ENCODE peak calls at places on chromosomes 1 and 21, in ten cellular contexts. G, R, P, H, E, A, O, K, Y and C are unnamed samples.

GRCh38 chr1:114002492-114003290 is 23.4 kb downstream of the OLFML3 start:
- DNase-seq in R (peak; percentile 82), A (no peak), E (no peak), G (no peak), P (peak; percentile 50), H (no peak), O (no peak), Y (peak; percentile 72), K (no peak), C (peak; percentile 66)

GRCh38 chr1:13700521-13701273 is 709 bp downstream of the PRDM2 start:
- DNase-seq in A (peak; percentile 46), Y (peak; percentile 67), G (peak; percentile 19), R (peak; percentile 30), P (no peak), H (peak; percentile 3), K (no peak), E (no peak), O (peak; percentile 49), C (peak; percentile 38)

GRCh38 chr1:116762281-116762680 is 8.1 kb downstream of the CD2 start:
- DNase-seq in A (no peak), P (no peak), Y (no peak), G (no peak), O (no peak), H (no peak), R (no peak), K (no peak), E (no peak), C (no peak)

GRCh38 chr21:34126691-34127090 is 53.3 kb downstream of the MRPS6 start:
- DNase-seq in K (no peak), E (no peak), Y (no peak), A (no peak), R (peak; percentile 33), G (peak; percentile 93), H (peak; percentile 23), O (no peak), P (peak; percentile 61), C (no peak)

GRCh38 chr1:172720325-172720724 is 61.4 kb downstream of the FASLG start:
- DNase-seq in G (no peak), R (no peak), A (no peak), H (no peak), O (no peak), K (no peak), P (no peak), Y (no peak), E (no peak), C (peak; percentile 84)

GRCh38 chr1:109620396-109620817 is 770 bp downstream of the AMPD2 start:
- DNase-seq in G (peak; percentile 30), Y (peak; percentile 65), R (peak; percentile 79), A (peak; percentile 67), E (no peak), O (peak; percentile 65), P (peak; percentile 65), H (peak; percentile 59), K (no peak), C (peak; percentile 54)

GRCh38 chr1:30375156-30375555 is 348.2 kb downstream of the MATN1 start:
- DNase-seq in K (no peak), Y (no peak), G (no peak), H (no peak), A (no peak), R (no peak), E (peak; percentile 45), P (no peak), O (no peak), C (no peak)

GRCh38 chr21:39715804-39716397 is 29.1 kb upstream of the IGSF5 start:
- DNase-seq in O (peak; percentile 30), Y (peak; percentile 66), G (peak; percentile 42), K (peak; percentile 65), H (peak; percentile 60), A (peak; percentile 74), P (peak; percentile 16), E (peak; percentile 74), R (peak; percentile 59), C (no peak)

GRCh38 chr1:203796223-203796747 is 862 bp downstream of the ZBED6 start:
- DNase-seq in Y (peak; percentile 80), K (no peak), E (no peak), O (peak; percentile 69), G (peak; percentile 36), R (no peak), H (peak; percentile 29), A (peak; percentile 51), P (no peak), C (peak; percentile 66)

GRCh38 chr1:69648486-69648885 is 80.8 kb downstream of the LRRC7 start:
- DNase-seq in Y (peak; percentile 15), G (peak; percentile 85), R (no peak), H (no peak), K (peak; percentile 64), P (peak; percentile 2), O (no peak), A (no peak), E (no peak), C (no peak)

GRCh38 chr1:225892307-225892706 is 3.4 kb upstream of the LEFTY1 start:
- DNase-seq in E (no peak), O (no peak), R (no peak), P (no peak), A (no peak), H (no peak), G (no peak), K (no peak), Y (no peak), C (no peak)

GRCh38 chr1:5658340-5659316 is 333.6 kb downstream of the NPHP4 start:
- DNase-seq in Y (no peak), K (no peak), A (peak; percentile 69), P (no peak), E (peak; percentile 81), G (no peak), O (no peak), H (no peak), R (no peak), C (no peak)

GRCh38 chr1:39103321-39104157 is 77.4 kb downstream of the NDUFS5 start:
- DNase-seq in K (no peak), P (peak; percentile 63), E (no peak), O (peak; percentile 80), A (no peak), H (peak; percentile 47), Y (no peak), G (peak; percentile 96), R (no peak), C (no peak)

GRCh38 chr21:43873673-43874072 is 8.7 kb downstream of the AGPAT3 start:
- DNase-seq in A (no peak), Y (no peak), P (no peak), H (no peak), K (no peak), R (no peak), O (peak; percentile 26), G (no peak), E (no peak), C (no peak)

GRCh38 chr1:15411593-15412487 is 2.2 kb downstream of the EFHD2 start:
- DNase-seq in H (no peak), K (no peak), P (no peak), O (peak; percentile 92), G (peak; percentile 32), R (no peak), A (peak; percentile 61), E (no peak), Y (peak; percentile 63), C (peak; percentile 35)